ENCODE peak calls at places on chromosome 11, in seven cellular contexts. R is CD8-positive, alpha-beta T cell; T is HS-27A; F is D341Med; Z is activated T-helper 1 cell treated with anti-CD3 and anti-CD28 coated beads, Interleukin-12 subunit alpha, Interleukin-12 subunit beta, Interleukin-2, Interleukin-4 antibody, amounts not matched to agents 30 ng/mL and 10 ng/mL and 1 ng/mL, durations not matched to agents 14 hours and 24 hours and 36 hours; D is left ventricle myocardium inferior; E is skeletal muscle cell. U is an unnamed sample.

GRCh38 chr11:68960299-68961071 is 20.3 kb downstream of the MRGPRD start:
- DNase-seq in E (no peak), Z (no peak), D (no peak), T (no peak), F (peak), R (no peak), U (no peak)

GRCh38 chr11:11016123-11016522 is 158.3 kb upstream of the ZBED5 start:
- DNase-seq in E (peak), D (no peak), Z (no peak), T (no peak), F (no peak), R (no peak), U (no peak)

GRCh38 chr11:12859872-12860657 is 149.1 kb upstream of the RASSF10 start:
- DNase-seq in Z (no peak), R (no peak), T (no peak), F (no peak), E (no peak), D (no peak), U (no peak)

GRCh38 chr11:125603207-125603606 is 10.6 kb downstream of the STT3A start:
- DNase-seq in Z (no peak), F (no peak), D (no peak), T (no peak), E (no peak), R (no peak), U (no peak)

GRCh38 chr11:134925432-134925831 is 513.4 kb upstream of the B3GAT1 start:
- DNase-seq in D (no peak), F (no peak), E (no peak), T (no peak), Z (no peak), R (no peak), U (no peak)

GRCh38 chr11:111520565-111520964 is 6.0 kb downstream of the HOATZ start:
- DNase-seq in T (peak), E (peak), D (no peak), F (no peak), Z (no peak), R (no peak), U (no peak)

GRCh38 chr11:101341578-101341977 is 212.0 kb upstream of the PGR start:
- DNase-seq in R (no peak), F (no peak), D (no peak), E (no peak), T (no peak), Z (no peak), U (no peak)

GRCh38 chr11:12119502-12119901 is 9.1 kb downstream of the MICAL2 start:
- DNase-seq in R (no peak), F (no peak), Z (no peak), D (no peak), E (no peak), T (no peak), U (no peak)

GRCh38 chr11:93895106-93895862 is 44.9 kb upstream of the VSTM5 start:
- DNase-seq in Z (no peak), R (no peak), T (peak), E (no peak), F (peak), D (no peak), U (no peak)

GRCh38 chr11:9660886-9661285 is 3.0 kb upstream of the SWAP70 start:
- DNase-seq in F (no peak), D (no peak), T (no peak), Z (no peak), R (no peak), E (no peak), U (no peak)

GRCh38 chr11:15826826-15827225 is 529.5 kb downstream of the SOX6 start:
- DNase-seq in T (no peak), D (peak), E (no peak), R (no peak), F (peak), Z (no peak), U (no peak)

GRCh38 chr11:82902880-82903279 is 1.3 kb downstream of the DDIAS start:
- DNase-seq in Z (no peak), F (no peak), D (no peak), T (no peak), E (no peak), R (no peak), U (no peak)